ENCODE peak calls at places on chromosomes 5 and 9, in seven cellular contexts. X, C, O, Q, P, E and K are unnamed samples.

GRCh38 chr9:117286245-117286644 is 128.6 kb downstream of the ASTN2 start:
- DNase-seq in C (no peak), Q (no peak), X (no peak), E (no peak), P (no peak), O (no peak), K (peak)

GRCh38 chr9:136667940-136668760 is 5.4 kb downstream of the EGFL7 start:
- DNase-seq in O (no peak), X (no peak), P (no peak), E (no peak), Q (no peak), C (no peak), K (no peak)

GRCh38 chr5:128409401-128409800 is 128.6 kb downstream of the FBN2 start:
- DNase-seq in O (no peak), P (no peak), E (no peak), X (no peak), C (no peak), Q (no peak), K (no peak)

GRCh38 chr5:36301858-36302603 is at the start of gene RANBP3L:
- DNase-seq in E (no peak), P (no peak), Q (no peak), O (no peak), C (no peak), X (no peak), K (no peak)

GRCh38 chr9:16884952-16885513 is 14.6 kb upstream of the BNC2 start:
- DNase-seq in O (no peak), Q (peak), X (no peak), C (no peak), P (peak), E (peak), K (no peak)

GRCh38 chr9:119234636-119235035 is 134.6 kb downstream of the BRINP1 start:
- DNase-seq in E (no peak), X (no peak), P (no peak), Q (no peak), C (no peak), O (no peak), K (no peak)

GRCh38 chr9:92635760-92636159 is 34.2 kb downstream of the IPPK start:
- DNase-seq in E (no peak), C (no peak), P (no peak), X (no peak), O (no peak), Q (no peak), K (no peak)

GRCh38 chr9:129415031-129415953 is 205.6 kb downstream of the C9orf50 start:
- DNase-seq in E (no peak), Q (no peak), X (no peak), P (no peak), O (no peak), C (no peak), K (no peak)

GRCh38 chr5:34494111-34494755 is 161.9 kb upstream of the RAI14 start:
- DNase-seq in X (no peak), P (no peak), E (peak), Q (no peak), C (no peak), O (no peak), K (no peak)

GRCh38 chr5:124343451-124343867 is 403.0 kb downstream of the ZNF608 start:
- DNase-seq in C (no peak), E (peak), X (no peak), P (no peak), O (no peak), Q (peak), K (no peak)

GRCh38 chr9:96854877-96855273 is 561 bp upstream of the ZNF782 start:
- DNase-seq in X (no peak), P (no peak), Q (no peak), E (no peak), O (no peak), C (no peak), K (no peak)

GRCh38 chr9:120873512-120873911 is 3.5 kb downstream of the PHF19 start:
- DNase-seq in P (peak), O (no peak), X (no peak), C (no peak), E (no peak), Q (peak), K (no peak)

GRCh38 chr9:91116711-91117110 is 245.0 kb downstream of the AUH start:
- DNase-seq in C (no peak), P (no peak), Q (no peak), X (no peak), E (no peak), O (no peak), K (no peak)